ENCODE peak calls at places on chromosomes 2 and 18, in six cellular contexts. R, E, I, A, V and D are unnamed samples.

GRCh38 chr2:60433021-60433596 is 120.3 kb downstream of the BCL11A start:
- DNase-seq in E (no peak), A (no peak), R (no peak), I (no peak), V (no peak), D (no peak)

GRCh38 chr2:12950957-12951656 is 234.4 kb downstream of the TRIB2 start:
- DNase-seq in E (no peak), A (no peak), V (no peak), I (peak; percentile 80), R (no peak), D (peak; percentile 80)

GRCh38 chr2:88254437-88255081 is 84.4 kb downstream of the THNSL2 start:
- DNase-seq in R (no peak), E (no peak), V (no peak), A (no peak), I (no peak), D (no peak)

GRCh38 chr2:44549099-44549471 is 187.3 kb downstream of the CAMKMT start:
- DNase-seq in E (no peak), R (no peak), V (peak; percentile 78), A (peak; percentile 30), I (peak; percentile 69), D (peak; percentile 69)

GRCh38 chr2:38613126-38613848 is 10.6 kb upstream of the HNRNPLL start:
- DNase-seq in R (no peak), V (no peak), I (no peak), E (no peak), A (no peak), D (no peak)

GRCh38 chr2:121501070-121501469 is 29.6 kb upstream of the RNU4ATAC start:
- DNase-seq in R (no peak), E (no peak), V (peak; percentile 64), I (peak; percentile 70), A (no peak), D (no peak)

GRCh38 chr2:157172866-157173578 is 84.5 kb upstream of the GALNT5 start:
- DNase-seq in A (no peak), E (no peak), V (peak; percentile 73), R (no peak), I (peak; percentile 69), D (no peak)

GRCh38 chr2:141925511-141925910 is 205.3 kb downstream of the LRP1B start:
- DNase-seq in E (no peak), V (no peak), R (no peak), A (no peak), I (no peak), D (no peak)

GRCh38 chr2:186919272-186919671 is 70.3 kb upstream of the ZSWIM2 start:
- DNase-seq in R (no peak), I (peak; percentile 84), V (peak; percentile 75), E (no peak), A (peak; percentile 52), D (peak; percentile 83)

GRCh38 chr2:190838492-190838910 is 42.1 kb upstream of the GLS start:
- DNase-seq in R (no peak), E (no peak), A (peak; percentile 59), I (peak; percentile 67), V (no peak), D (no peak)

GRCh38 chr2:116802671-116803070 is 1011.8 kb upstream of the DDX18 start:
- DNase-seq in V (no peak), E (no peak), R (no peak), A (no peak), I (no peak), D (no peak)

GRCh38 chr2:128384446-128384845 is 65.8 kb upstream of the HS6ST1 start:
- DNase-seq in V (no peak), I (no peak), R (no peak), A (no peak), E (no peak), D (no peak)

GRCh38 chr2:236176417-236176816 is 8.2 kb upstream of the GBX2 start:
- DNase-seq in E (peak; percentile 4), A (no peak), I (peak; percentile 48), R (no peak), V (no peak), D (peak; percentile 76)

GRCh38 chr2:97699765-97700444 is 13.5 kb upstream of the ZAP70 start:
- DNase-seq in A (peak; percentile 23), E (peak; percentile 51), R (no peak), I (peak; percentile 80), V (peak; percentile 26), D (peak; percentile 77)

GRCh38 chr2:100603945-100604633 is 41.3 kb downstream of the PDCL3 start:
- DNase-seq in V (no peak), A (no peak), E (no peak), R (no peak), I (peak; percentile 35), D (peak; percentile 75)

GRCh38 chr2:172613035-172613434 is 57.1 kb downstream of the PDK1 start:
- DNase-seq in R (no peak), V (no peak), E (no peak), I (peak; percentile 18), A (no peak), D (no peak)

GRCh38 chr2:217986256-217986961 is 16.4 kb downstream of the TNS1 start:
- DNase-seq in E (no peak), R (no peak), A (no peak), V (no peak), I (no peak), D (no peak)

GRCh38 chr2:227846831-227847230 is 24.6 kb upstream of the DAW1 start:
- DNase-seq in I (no peak), A (no peak), R (no peak), E (no peak), V (no peak), D (no peak)

GRCh38 chr2:172596776-172597175 is 40.9 kb downstream of the PDK1 start:
- DNase-seq in A (no peak), V (no peak), E (no peak), R (no peak), I (no peak), D (no peak)

GRCh38 chr18:61681065-61681464 is 211.7 kb downstream of the RNF152 start:
- DNase-seq in V (no peak), A (no peak), I (no peak), R (no peak), E (no peak), D (no peak)

GRCh38 chr18:9043581-9043980 is 58.9 kb upstream of the NDUFV2 start:
- DNase-seq in R (no peak), V (no peak), I (no peak), A (no peak), E (no peak), D (no peak)

GRCh38 chr2:240441326-240441992 is 6.0 kb downstream of the GPC1 start:
- DNase-seq in R (peak; percentile 41), E (no peak), I (no peak), V (no peak), A (no peak), D (no peak)

GRCh38 chr18:6370410-6370809 is 44.3 kb downstream of the L3MBTL4 start:
- DNase-seq in E (no peak), R (no peak), V (no peak), I (no peak), A (no peak), D (no peak)

GRCh38 chr2:122634261-122634660 is 878.8 kb downstream of the TSN start:
- DNase-seq in E (no peak), A (peak; percentile 18), V (peak; percentile 82), I (peak; percentile 92), R (no peak), D (peak; percentile 4)

GRCh38 chr18:31610841-31611240 is 19.2 kb downstream of the TTR start:
- DNase-seq in E (no peak), R (no peak), I (peak; percentile 22), A (no peak), V (no peak), D (peak; percentile 51)

GRCh38 chr2:36516136-36516870 is 81.7 kb downstream of the FEZ2 start:
- DNase-seq in I (peak; percentile 62), V (no peak), E (no peak), A (no peak), R (no peak), D (no peak)

GRCh38 chr2:16152928-16153753 is 212.8 kb downstream of the MYCN start:
- DNase-seq in I (no peak), R (no peak), A (no peak), E (no peak), V (no peak), D (no peak)

GRCh38 chr18:32092422-32093105 is 890 bp downstream of the RNF138 start:
- DNase-seq in R (peak; percentile 99), A (peak; percentile 90), I (peak; percentile 97), V (peak; percentile 96), E (peak; percentile 94), D (peak; percentile 98)

GRCh38 chr2:35582637-35583036 is 772.9 kb upstream of the CRIM1 start:
- DNase-seq in E (no peak), A (no peak), I (no peak), R (no peak), V (no peak), D (no peak)

GRCh38 chr2:96233880-96234316 is 25.3 kb upstream of the STARD7 start:
- DNase-seq in R (no peak), E (peak; percentile 49), I (no peak), V (no peak), A (no peak), D (no peak)

GRCh38 chr2:217365656-217366055 is 505.8 kb upstream of the TNP1 start:
- DNase-seq in A (no peak), V (no peak), E (no peak), I (no peak), R (no peak), D (no peak)

GRCh38 chr18:48831802-48832201 is 119.0 kb downstream of the SMAD7 start:
- DNase-seq in E (no peak), I (no peak), R (no peak), A (no peak), V (no peak), D (no peak)

GRCh38 chr2:236749346-236749745 is 179.7 kb downstream of the ACKR3 start:
- DNase-seq in E (no peak), I (no peak), A (no peak), R (no peak), V (no peak), D (no peak)

GRCh38 chr2:74886251-74886650 is 52.3 kb downstream of the HK2 start:
- DNase-seq in I (no peak), R (no peak), A (no peak), E (no peak), V (no peak), D (no peak)

GRCh38 chr2:155825876-155826275 is 506.6 kb downstream of the NR4A2 start:
- DNase-seq in E (no peak), I (no peak), V (no peak), A (no peak), R (no peak), D (no peak)

GRCh38 chr18:46160050-46160798 is 56.0 kb downstream of the HAUS1 start:
- DNase-seq in I (no peak), E (no peak), R (no peak), V (no peak), A (no peak), D (no peak)

GRCh38 chr2:104846955-104847820 is 6.7 kb upstream of the POU3F3 start:
- DNase-seq in E (no peak), A (no peak), R (no peak), I (no peak), V (no peak), D (no peak)